ENCODE peak calls at places on chromosomes 6 and 20, in nine cellular contexts. P is amygdala, G is fibroblast of mammary gland, J is upper lobe of right lung, C is thyroid gland, F is dorsolateral prefrontal cortex, V is iris pigment epithelial cell, S is Daoy, B is T1000. M is an unnamed sample.

GRCh38 chr20:595330-596308 is 14.5 kb downstream of the TCF15 start:
- DNase-seq in P (no peak), G (no peak), J (no peak), C (no peak), F (no peak), V (no peak), S (no peak), B (no peak), M (peak; percentile 48)

GRCh38 chr6:54801669-54802068 is 44.9 kb upstream of the FAM83B start:
- DNase-seq in P (no peak), G (peak; percentile 87), J (no peak), C (no peak), F (no peak), V (peak; percentile 90), S (no peak), B (no peak), M (no peak)

GRCh38 chr6:3340358-3340798 is 81.6 kb downstream of the PSMG4 start:
- DNase-seq in P (no peak), G (peak; percentile 85), J (no peak), C (no peak), F (no peak), V (peak; percentile 22), S (no peak), B (no peak), M (no peak)

GRCh38 chr20:62822788-62823651 is 6.2 kb downstream of the COL9A3 start:
- DNase-seq in P (no peak), G (peak; percentile 36), J (no peak), C (no peak), F (no peak), V (no peak), S (peak; percentile 75), B (no peak), M (peak; percentile 91)

GRCh38 chr6:141316236-141316635 is 816.5 kb upstream of the GJE1 start:
- DNase-seq in P (no peak), G (no peak), J (no peak), C (no peak), F (no peak), V (no peak), S (peak; percentile 29), B (no peak), M (no peak)

GRCh38 chr6:56815436-56815835 is 139.5 kb upstream of the BEND6 start:
- DNase-seq in P (no peak), G (no peak), J (no peak), C (no peak), F (no peak), V (no peak), S (no peak), B (no peak), M (no peak)

GRCh38 chr20:3238616-3239025 is 369 bp downstream of the SLC4A11 start:
- DNase-seq in P (no peak), G (no peak), J (no peak), C (peak; percentile 64), F (no peak), V (peak; percentile 37), S (peak; percentile 48), B (no peak), M (no peak)

GRCh38 chr6:109513571-109514071 is 30.6 kb upstream of the ZBTB24 start:
- DNase-seq in P (no peak), G (peak; percentile 35), J (no peak), C (no peak), F (no peak), V (peak; percentile 22), S (peak; percentile 51), B (no peak), M (peak; percentile 73)

GRCh38 chr20:18739785-18740184 is 73.8 kb upstream of the SCP2D1 start:
- DNase-seq in P (no peak), G (peak; percentile 96), J (no peak), C (no peak), F (no peak), V (peak; percentile 83), S (peak; percentile 32), B (no peak), M (no peak)

GRCh38 chr6:110140650-110141049 is 38.8 kb downstream of the WASF1 start:
- DNase-seq in P (no peak), G (peak; percentile 60), J (no peak), C (no peak), F (no peak), V (peak; percentile 50), S (no peak), B (no peak), M (no peak)

GRCh38 chr6:164108869-164109769 is 694.6 kb downstream of the QKI start:
- DNase-seq in P (no peak), G (peak; percentile 34), J (peak; percentile 70), C (peak; percentile 44), F (no peak), V (no peak), S (peak; percentile 72), B (peak; percentile 24), M (no peak)

GRCh38 chr6:28648035-28648877 is 122.6 kb downstream of the GPX5 start:
- DNase-seq in P (no peak), G (peak; percentile 83), J (no peak), C (peak; percentile 14), F (no peak), V (peak; percentile 75), S (peak; percentile 86), B (peak; percentile 55), M (peak; percentile 76)

GRCh38 chr20:19889011-19889953 is 127.9 kb upstream of the NAA20 start:
- DNase-seq in P (no peak), G (peak; percentile 81), J (no peak), C (peak; percentile 6), F (peak; percentile 61), V (peak; percentile 94), S (peak; percentile 60), B (no peak), M (peak; percentile 73)

GRCh38 chr6:165049362-165049761 is 260.0 kb downstream of the C6orf118 start:
- DNase-seq in P (no peak), G (peak; percentile 14), J (no peak), C (peak; percentile 10), F (no peak), V (no peak), S (peak; percentile 7), B (no peak), M (peak; percentile 78)

GRCh38 chr20:8700756-8701155 is 368.1 kb upstream of the PLCB4 start:
- DNase-seq in P (no peak), G (no peak), J (no peak), C (no peak), F (no peak), V (no peak), S (no peak), B (no peak), M (no peak)

GRCh38 chr6:8958894-8959511 is 523.7 kb upstream of the SLC35B3 start:
- DNase-seq in P (no peak), G (no peak), J (no peak), C (no peak), F (no peak), V (peak; percentile 79), S (no peak), B (no peak), M (no peak)

GRCh38 chr20:40813213-40813510 is 124.1 kb upstream of the MAFB start:
- DNase-seq in P (no peak), G (no peak), J (no peak), C (no peak), F (no peak), V (no peak), S (no peak), B (no peak), M (peak; percentile 49)

GRCh38 chr6:53771780-53772624 is 22.8 kb upstream of the LRRC1 start:
- DNase-seq in P (no peak), G (peak; percentile 50), J (no peak), C (no peak), F (no peak), V (peak; percentile 90), S (peak; percentile 20), B (no peak), M (no peak)

GRCh38 chr6:41470341-41471063 is 75.7 kb upstream of the FOXP4 start:
- DNase-seq in P (no peak), G (peak; percentile 67), J (peak; percentile 81), C (peak; percentile 53), F (no peak), V (peak; percentile 82), S (peak; percentile 62), B (peak; percentile 60), M (peak; percentile 85)

GRCh38 chr6:43308101-43308989 is at the start of gene CRIP3:
- DNase-seq in P (no peak), G (peak; percentile 56), J (no peak), C (peak; percentile 57), F (no peak), V (no peak), S (peak; percentile 67), B (no peak), M (peak; percentile 82)

GRCh38 chr6:145244712-145245111 is 490.6 kb downstream of the EPM2A start:
- DNase-seq in P (no peak), G (peak; percentile 20), J (no peak), C (no peak), F (no peak), V (no peak), S (no peak), B (no peak), M (no peak)

GRCh38 chr6:146785001-146785585 is 186.3 kb downstream of the ADGB start:
- DNase-seq in P (no peak), G (peak; percentile 55), J (no peak), C (no peak), F (no peak), V (peak; percentile 53), S (peak; percentile 59), B (no peak), M (no peak)

GRCh38 chr6:158764941-158765340 is 54.2 kb downstream of the EZR start:
- DNase-seq in P (no peak), G (no peak), J (no peak), C (no peak), F (peak; percentile 6), V (no peak), S (no peak), B (no peak), M (no peak)

GRCh38 chr6:41748542-41748941 is 1.3 kb upstream of the PGC start:
- DNase-seq in P (no peak), G (no peak), J (no peak), C (peak; percentile 10), F (no peak), V (peak; percentile 29), S (no peak), B (no peak), M (no peak)

GRCh38 chr20:2693996-2694471 is 1.5 kb downstream of the EBF4 start:
- DNase-seq in P (no peak), G (no peak), J (no peak), C (peak; percentile 30), F (peak; percentile 39), V (no peak), S (no peak), B (no peak), M (peak; percentile 78)

GRCh38 chr20:2246081-2246491 is 49.7 kb upstream of the TGM3 start:
- DNase-seq in P (no peak), G (no peak), J (no peak), C (no peak), F (no peak), V (no peak), S (peak; percentile 16), B (no peak), M (peak; percentile 56)

GRCh38 chr20:23135449-23136447 is 49.6 kb upstream of the CD93 start:
- DNase-seq in P (no peak), G (no peak), J (peak; percentile 74), C (no peak), F (no peak), V (no peak), S (no peak), B (no peak), M (no peak)

M was measured in islet precursor cell.